ENCODE peak calls at places on chromosomes 1 and 21, in eight cellular contexts. T is stomach; E is CD4-positive, CD25-positive, alpha-beta regulatory T cell; L is sigmoid colon; N is BJ; A is PC-3; B is CD8-positive, alpha-beta memory T cell; D is uterus. W is an unnamed sample. For H3K36me3, the result is how much of the 10 kb centered on the place peaks cover.

GRCh38 chr1:67771152-67771551 is 62.1 kb downstream of the GNG12 start:
- DNase-seq in L (no peak), A (peak), B (no peak), T (peak), D (no peak), N (no peak), E (no peak), W (no peak)

GRCh38 chr1:41954533-41954944 is 35.8 kb upstream of the HIVEP3 start:
- DNase-seq in D (no peak), N (no peak), B (no peak), L (no peak), E (no peak), T (no peak), A (peak), W (no peak)

GRCh38 chr1:228500901-228501871 is 14.0 kb downstream of the RNF187 start:
- DNase-seq in T (peak), E (peak), N (peak), L (peak), A (peak), D (peak), B (peak), W (peak)

GRCh38 chr1:201169203-201169602 is 14.9 kb upstream of the TMEM9 start:
- DNase-seq in E (no peak), L (no peak), A (no peak), T (no peak), N (no peak), B (no peak), D (no peak), W (no peak)

GRCh38 chr1:110523011-110523410 is 4.0 kb upstream of the KCNA10 start:
- DNase-seq in E (no peak), L (peak), N (no peak), A (no peak), D (no peak), T (no peak), B (no peak), W (no peak)

GRCh38 chr1:66676616-66677298 is 75.5 kb upstream of the DYNLT5 start:
- DNase-seq in N (peak), D (no peak), A (no peak), B (no peak), L (no peak), T (no peak), E (no peak), W (no peak)

GRCh38 chr1:53889304-53890298 is at the start of gene YIPF1:
- DNase-seq in L (peak), T (peak), E (peak), D (peak), N (peak), A (peak), B (peak), W (peak)

GRCh38 chr1:231611851-231612250 is 14.7 kb upstream of the DISC1 start:
- DNase-seq in D (no peak), N (no peak), A (no peak), B (no peak), T (no peak), E (no peak), L (no peak), W (no peak)

GRCh38 chr1:21342961-21343838 is 52.9 kb upstream of the ECE1 start:
- DNase-seq in T (no peak), E (peak), N (no peak), A (no peak), D (no peak), L (peak), B (no peak), W (peak)

GRCh38 chr1:41356752-41357151 is 4.5 kb upstream of the FOXO6 start:
- DNase-seq in N (no peak), A (no peak), D (peak), L (no peak), T (no peak), B (no peak), E (no peak), W (no peak)

GRCh38 chr1:180888870-180889269 is 23.8 kb upstream of the KIAA1614 start:
- DNase-seq in B (no peak), L (no peak), A (no peak), N (no peak), E (no peak), T (no peak), D (no peak), W (no peak)

GRCh38 chr1:209802117-209802779 is 3.7 kb downstream of the IRF6 start:
- DNase-seq in A (no peak), N (no peak), E (no peak), T (peak), D (no peak), L (no peak), B (no peak), W (no peak)

GRCh38 chr1:29800120-29800519 is 563.8 kb downstream of the PTPRU start:
- DNase-seq in E (no peak), D (no peak), T (no peak), N (no peak), L (no peak), B (no peak), A (no peak), W (no peak)

GRCh38 chr1:53127546-53127945 is 14.9 kb downstream of the SLC1A7 start:
- DNase-seq in L (peak), B (no peak), A (no peak), E (no peak), N (no peak), D (no peak), T (no peak), W (no peak)

GRCh38 chr1:216739771-216740170 is 16.5 kb upstream of the ESRRG start:
- DNase-seq in D (no peak), T (no peak), E (no peak), L (no peak), B (no peak), N (no peak), A (no peak), W (no peak)

GRCh38 chr1:209076688-209077087 is 506.8 kb upstream of the CAMK1G start:
- DNase-seq in A (peak), D (no peak), T (no peak), N (no peak), B (no peak), L (no peak), E (no peak), W (no peak)

GRCh38 chr1:246969621-246970020 is 37.9 kb upstream of the AHCTF1 start:
- DNase-seq in N (no peak), T (no peak), L (no peak), A (no peak), E (no peak), B (no peak), D (no peak), W (no peak)

GRCh38 chr1:241531195-241532172 is 694 bp upstream of the KMO start:
- DNase-seq in D (no peak), N (peak), A (peak), T (no peak), E (peak), L (no peak), B (no peak), W (peak)

GRCh38 chr1:16199700-16200099 is 12.8 kb downstream of the ARHGEF19 start:
- DNase-seq in N (no peak), T (no peak), D (no peak), B (no peak), A (no peak), L (no peak), E (no peak), W (no peak)

GRCh38 chr1:47208374-47208850 is 18.6 kb upstream of the PDZK1IP1 start:
- DNase-seq in T (no peak), E (no peak), D (no peak), B (no peak), N (no peak), L (peak), A (no peak), W (no peak)

GRCh38 chr1:205706601-205707502 is 26.5 kb upstream of the SLC45A3 start:
- DNase-seq in A (no peak), E (no peak), N (no peak), L (no peak), T (no peak), D (no peak), B (no peak), W (no peak)

DNA sequence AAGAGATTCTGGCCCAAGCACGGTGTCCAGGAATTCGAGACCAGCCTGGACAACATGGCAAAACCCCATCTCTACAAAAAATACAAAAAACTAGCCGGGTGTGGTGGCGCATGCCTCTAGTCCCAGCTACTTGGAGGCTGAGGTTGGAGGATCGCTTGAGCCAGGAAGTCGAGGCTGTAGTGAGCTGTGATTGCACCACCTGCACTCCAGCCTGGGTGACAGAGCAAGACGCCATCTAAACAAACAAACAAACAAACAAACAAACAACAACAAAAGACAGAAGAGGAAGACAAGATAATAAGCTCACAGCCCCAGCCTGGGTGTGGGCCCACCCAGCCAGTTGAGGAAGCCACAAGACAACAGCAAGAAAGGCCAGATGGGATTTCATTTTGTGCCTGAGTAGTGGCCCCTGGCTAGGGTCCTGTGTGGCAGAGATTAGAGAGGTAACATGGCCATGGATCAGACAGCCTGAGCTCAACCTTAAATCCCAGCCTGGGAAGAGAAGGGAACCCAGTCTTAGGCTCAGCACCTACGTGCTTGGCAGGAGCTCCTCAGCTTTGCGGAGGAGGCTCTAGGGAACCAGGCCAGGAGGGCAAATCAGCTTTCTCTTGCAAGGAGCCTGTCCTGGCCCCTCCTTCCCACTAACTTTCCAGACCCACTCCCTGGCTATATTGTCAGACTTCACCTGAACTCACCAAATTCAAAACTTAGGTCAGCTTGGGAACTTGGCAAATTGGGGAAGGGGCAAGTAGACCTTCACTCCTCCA is 4.9 kb upstream of the BEST4 start:
- DNase-seq in L (peak), A (no peak), E (no peak), D (peak), T (no peak), N (no peak), B (no peak), W (no peak)
- H3K36me3 ChIP-seq in L (under half), A (under half), E (under half), D (under half), T (under half), N (under half), B (under half), W (under half)

DNA sequence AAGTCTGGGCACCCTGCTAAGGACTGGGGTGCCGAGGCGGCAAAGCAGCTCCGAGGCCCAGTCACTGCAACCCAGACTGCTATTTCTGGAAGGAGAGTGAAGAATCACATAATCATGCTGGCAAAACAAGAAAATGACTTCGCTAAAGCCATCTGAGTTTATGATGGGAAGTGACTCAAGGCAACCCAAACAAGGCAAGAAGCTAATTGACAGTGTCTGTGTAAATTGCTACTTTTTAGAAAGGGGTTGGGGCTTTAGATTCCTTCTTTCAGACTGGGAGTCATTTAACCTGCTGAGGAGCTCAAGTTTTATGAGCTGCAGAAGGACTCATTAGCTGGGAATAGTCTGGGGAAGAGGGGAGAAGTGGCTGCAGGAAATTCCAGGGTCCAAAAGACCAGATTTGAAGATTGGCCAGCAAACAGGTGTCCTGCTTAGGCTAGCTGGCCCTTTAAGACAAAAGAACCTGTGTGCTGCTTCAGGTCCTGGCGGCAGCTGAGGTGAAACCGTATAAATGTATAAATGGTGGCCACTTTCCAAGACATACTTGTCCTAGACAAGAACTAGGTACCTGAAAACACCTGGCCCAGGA is 28.1 kb downstream of the TSHB start:
- DNase-seq in D (no peak), E (no peak), N (no peak), A (peak), B (no peak), L (no peak), T (no peak), W (no peak)
- H3K36me3 ChIP-seq in D (under half), E (under half), N (under half), A (under half), B (under half), L (half or more), T (under half), W (under half)

GRCh38 chr1:113396102-113396501 is 5.8 kb downstream of the MAGI3 start:
- DNase-seq in B (no peak), T (no peak), N (no peak), A (no peak), E (no peak), D (no peak), L (no peak), W (no peak)
- H3K36me3 ChIP-seq in B (under half), T (under half), N (under half), A (under half), E (under half), D (under half), L (under half), W (under half)

DNA sequence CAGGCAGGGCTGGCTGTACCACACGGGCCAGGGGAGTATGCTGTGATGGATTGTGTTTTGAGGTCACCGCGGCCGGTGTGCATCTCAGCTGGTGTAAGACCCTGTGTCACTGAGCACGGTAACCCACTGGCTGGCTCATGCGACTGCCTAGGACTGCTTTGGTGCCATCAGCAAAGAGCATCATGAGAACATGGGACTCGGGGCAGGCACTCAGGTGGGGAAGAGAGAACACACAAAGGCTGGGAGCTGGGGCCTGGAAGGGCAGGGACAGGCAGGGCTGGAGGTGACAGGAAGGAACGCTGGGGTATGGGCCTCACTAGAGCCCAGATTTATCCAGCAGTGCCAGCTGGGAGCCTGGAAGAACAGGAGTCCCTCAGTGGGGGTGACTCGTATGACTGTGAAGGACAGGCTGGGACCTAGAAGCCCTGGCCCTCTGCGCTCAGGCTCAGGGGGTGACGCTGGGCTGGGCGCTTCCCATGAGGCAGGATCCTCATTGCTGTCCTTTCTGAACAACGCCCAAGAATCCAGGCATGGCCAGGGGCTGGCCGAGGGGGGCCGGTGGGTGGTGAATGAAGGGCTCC is 210.4 kb upstream of the VAMP3 start:
- DNase-seq in T (no peak), A (no peak), N (no peak), D (no peak), B (no peak), E (no peak), L (no peak), W (no peak)
- H3K36me3 ChIP-seq in T (under half), A (under half), N (under half), D (under half), B (under half), E (under half), L (under half), W (under half)

GRCh38 chr1:156214024-156214748 is 1.4 kb downstream of the PMF1 start:
- DNase-seq in E (no peak), B (no peak), A (peak), D (no peak), N (no peak), T (no peak), L (no peak), W (no peak)

GRCh38 chr1:156212833-156213643 is at the start of gene PMF1:
- DNase-seq in B (peak), L (peak), D (peak), A (peak), E (peak), N (peak), T (peak), W (peak)

GRCh38 chr1:156211243-156211642 is 1.6 kb upstream of the PMF1 start:
- DNase-seq in L (no peak), T (no peak), B (no peak), E (no peak), D (no peak), N (no peak), A (no peak), W (no peak)

GRCh38 chr1:156213644-156213966 is 798 bp downstream of the PMF1 start:
- DNase-seq in T (no peak), A (no peak), E (no peak), L (no peak), B (no peak), D (no peak), N (no peak), W (no peak)

GRCh38 chr1:156212130-156212529 is 677 bp upstream of the PMF1 start:
- DNase-seq in D (no peak), N (no peak), T (no peak), E (no peak), A (no peak), B (no peak), L (no peak), W (no peak)
- H3K36me3 ChIP-seq in D (under half), N (under half), T (under half), E (under half), A (under half), B (under half), L (under half), W (under half)

DNA sequence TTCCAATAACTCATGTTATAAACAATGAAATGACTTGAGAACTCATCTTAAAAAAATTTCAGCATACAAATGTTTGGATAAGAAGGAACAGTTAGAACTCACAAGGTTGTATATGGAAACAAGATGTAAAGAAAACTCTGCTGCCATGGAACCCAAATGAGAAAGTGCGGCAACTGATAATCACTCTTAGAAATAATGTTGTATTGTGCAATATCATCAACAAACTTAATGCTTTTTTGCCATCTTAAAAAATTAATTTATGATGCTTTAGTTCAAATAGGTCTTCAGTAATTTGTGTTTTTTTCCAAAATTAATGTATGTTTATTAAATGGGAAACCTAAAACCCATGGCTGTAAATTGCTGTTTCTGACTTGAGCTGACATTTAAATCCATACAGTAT is 461.0 kb upstream of the NCAM2 start:
- DNase-seq in L (no peak), E (no peak), N (no peak), T (no peak), A (no peak), D (no peak), B (no peak), W (no peak)
- H3K36me3 ChIP-seq in L (under half), E (under half), N (under half), T (under half), A (under half), D (under half), B (under half), W (under half)

DNA sequence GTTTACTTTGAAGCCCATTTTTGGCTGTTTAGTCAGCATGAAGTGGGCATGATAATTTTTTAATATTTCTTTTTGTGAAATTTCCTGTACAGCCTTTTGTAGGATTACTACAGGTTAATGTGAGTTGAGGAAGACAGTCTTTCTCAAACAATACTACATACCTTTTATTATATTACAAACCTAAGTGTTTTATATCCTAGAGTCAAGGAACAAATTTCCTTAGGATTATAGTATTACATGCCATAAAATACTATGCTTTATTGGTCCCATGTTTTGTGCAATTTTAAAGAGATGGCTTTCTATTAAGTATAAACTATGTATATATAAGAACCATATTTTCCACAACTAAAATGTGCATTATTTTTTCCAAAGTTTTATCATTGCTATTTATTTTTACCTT is 9.2 kb upstream of the CHAF1B start:
- DNase-seq in D (no peak), N (no peak), L (no peak), T (no peak), E (no peak), A (no peak), B (no peak), W (no peak)
- H3K36me3 ChIP-seq in D (under half), N (under half), L (half or more), T (half or more), E (half or more), A (under half), B (under half), W (under half)